ENCODE peak calls at places on chromosomes 4 and X, in eight cellular contexts. V is KG1, T is stromal cell of bone marrow, K is AG10803, I is T-helper 2 cell, J is heart left ventricle, E is osteoblast, Y is chondrocyte. O is an unnamed sample.

GRCh38 chrX:119512145-119512800 is 44.0 kb downstream of the SLC25A5 start:
- DNase-seq in V (no peak), T (peak), K (peak), I (no peak), J (peak), E (peak), Y (no peak), O (peak)

GRCh38 chr4:113718252-113718651 is 43.3 kb downstream of the CAMK2D start:
- DNase-seq in V (no peak), T (no peak), K (no peak), I (no peak), J (no peak), E (no peak), Y (no peak), O (no peak)

GRCh38 chrX:100643943-100644587 is at the start of gene SRPX2:
- DNase-seq in V (no peak), T (peak), K (peak), I (no peak), J (peak), E (peak), Y (no peak), O (peak)

GRCh38 chrX:1841746-1842145 is 226.9 kb downstream of the ASMT start:
- DNase-seq in V (no peak), T (no peak), K (no peak), I (no peak), J (no peak), E (no peak), Y (no peak), O (no peak)

GRCh38 chr4:177554966-177555574 is 112.8 kb upstream of the AGA start:
- DNase-seq in V (no peak), T (peak), K (peak), I (no peak), J (no peak), E (peak), Y (no peak), O (peak)

GRCh38 chr4:86092684-86093083 is 267.2 kb downstream of the MAPK10 start:
- DNase-seq in V (no peak), T (peak), K (peak), I (no peak), J (no peak), E (peak), Y (no peak), O (peak)

GRCh38 chr4:158875026-158875425 is 106.2 kb downstream of the FNIP2 start:
- DNase-seq in V (no peak), T (no peak), K (no peak), I (no peak), J (no peak), E (no peak), Y (no peak), O (no peak)

GRCh38 chr4:1375051-1375721 is 28.2 kb downstream of the UVSSA start:
- DNase-seq in V (no peak), T (no peak), K (no peak), I (no peak), J (peak), E (peak), Y (peak), O (no peak)

GRCh38 chr4:74016068-74016467 is 17.6 kb upstream of the CXCL5 start:
- DNase-seq in V (peak), T (no peak), K (no peak), I (no peak), J (no peak), E (no peak), Y (no peak), O (no peak)

GRCh38 chrX:69282893-69283690 is 117.8 kb upstream of the PJA1 start:
- DNase-seq in V (no peak), T (no peak), K (no peak), I (no peak), J (no peak), E (peak), Y (no peak), O (no peak)

GRCh38 chr4:67886281-67886680 is 2.5 kb upstream of the TMPRSS11D start:
- DNase-seq in V (no peak), T (no peak), K (no peak), I (no peak), J (no peak), E (no peak), Y (no peak), O (no peak)

GRCh38 chrX:107738272-107738671 is 37.3 kb downstream of the TSC22D3 start:
- DNase-seq in V (no peak), T (no peak), K (no peak), I (no peak), J (no peak), E (no peak), Y (no peak), O (no peak)